ENCODE peak calls at places on chromosome 9, in five cellular contexts. A is heart left ventricle, O is sigmoid colon, Z is ovary, D is body of pancreas. H is an unnamed sample. For H3K27me3, the result is how much of the 10 kb centered on the place peaks cover.

GRCh38 chr9:113659740-113660139 is 196.2 kb downstream of the RGS3 start:
- DNase-seq in A (no peak), O (no peak), Z (no peak), D (no peak), H (no peak)

GRCh38 chr9:131575946-131576853 is 30.9 kb downstream of the PRRT1B start:
- DNase-seq in A (no peak), O (no peak), Z (no peak), D (no peak), H (no peak)

GRCh38 chr9:99118782-99119466 is 14.0 kb downstream of the TGFBR1 start:
- DNase-seq in A (no peak), O (no peak), Z (no peak), D (no peak), H (no peak)

GRCh38 chr9:134536101-134536900 is 105.3 kb upstream of the COL5A1 start:
- DNase-seq in A (no peak), O (no peak), Z (no peak), D (no peak), H (no peak)

GRCh38 chr9:33161011-33161588 is 6.0 kb downstream of the B4GALT1 start:
- DNase-seq in A (peak), O (peak), Z (peak), D (peak), H (peak)

GRCh38 chr9:12875216-12875615 is 100.4 kb downstream of the LURAP1L start:
- DNase-seq in A (no peak), O (no peak), Z (no peak), D (no peak), H (no peak)

GRCh38 chr9:121770415-121771273 is 119.2 kb downstream of the DAB2IP start:
- DNase-seq in A (peak), O (peak), Z (no peak), D (no peak), H (no peak)

GRCh38 chr9:10605388-10605787 is 7.4 kb downstream of the PTPRD start:
- DNase-seq in A (no peak), O (no peak), Z (no peak), D (no peak), H (no peak)

GRCh38 chr9:132409828-132410528 is at the start of gene CFAP77:
- DNase-seq in A (peak), O (peak), Z (peak), D (peak), H (no peak)

GRCh38 chr9:83196946-83197345 is 134.0 kb upstream of the RASEF start:
- DNase-seq in A (no peak), O (no peak), Z (no peak), D (no peak), H (no peak)
- H3K27me3 ChIP-seq in A (under half), O (under half), Z (under half), D (under half), H (under half)

GRCh38 chr9:18723366-18723765 is 249.4 kb downstream of the ADAMTSL1 start:
- DNase-seq in A (no peak), O (no peak), Z (no peak), D (no peak), H (no peak)
- H3K4me3 ChIP-seq in A (no peak), O (no peak), Z (no peak), D (no peak), H (no peak)

GRCh38 chr9:6757132-6757987 is at the start of gene KDM4C:
- DNase-seq in A (peak), O (peak), Z (peak), D (peak), H (peak)
- TF ChIP-seq POLR2A in A (peak), O (peak), Z (peak), D (peak), H (peak)

DNA sequence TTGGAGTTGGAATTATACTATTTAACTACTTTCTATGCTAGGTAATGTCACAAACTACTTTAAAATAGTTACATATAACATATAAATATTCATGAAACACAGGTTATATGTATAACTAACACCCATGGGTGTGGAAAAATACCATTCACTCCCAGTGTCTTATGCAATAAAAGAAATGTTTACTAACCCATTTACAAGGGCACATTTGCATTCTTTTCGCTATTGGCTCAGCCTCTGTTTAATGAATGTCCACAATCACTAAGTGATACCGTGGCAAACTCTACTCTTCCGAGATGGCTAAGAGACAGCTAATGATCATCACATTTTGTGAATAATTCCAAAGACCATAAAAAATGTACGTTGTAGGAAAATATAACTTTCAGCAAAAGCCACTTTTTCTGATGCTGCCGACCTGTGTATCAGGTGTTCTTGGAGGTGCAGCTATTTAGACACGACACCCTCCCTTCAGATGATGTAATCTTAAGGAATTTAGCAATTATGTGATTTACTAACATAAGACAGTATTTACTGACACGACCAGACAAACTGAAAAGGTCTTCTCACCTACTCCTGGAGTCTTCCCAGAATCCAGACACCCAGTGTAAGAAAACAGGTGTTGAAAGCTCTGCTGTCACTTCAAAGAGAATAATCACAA is 121.7 kb upstream of the FAM120A start:
- DNase-seq in A (no peak), O (no peak), Z (no peak), D (no peak), H (no peak)
- H3K27me3 ChIP-seq in A (under half), O (under half), Z (under half), D (under half), H (under half)

GRCh38 chr9:96137666-96138429 is 164.1 kb downstream of the HSD17B3 start:
- DNase-seq in A (no peak), O (peak), Z (no peak), D (no peak), H (no peak)
- H3K4me3 ChIP-seq in A (no peak), O (peak), Z (no peak), D (no peak), H (peak)

H was measured in vagina.